ENCODE peak calls at places on chromosomes 16 and 17, in six cellular contexts. Z, A, P, L, N and K are unnamed samples.

GRCh38 chr17:29116652-29117439 is 63.4 kb downstream of the MYO18A start:
- DNase-seq in Z (peak), A (peak), P (no peak), L (peak), N (peak), K (peak)

GRCh38 chr16:75555213-75555706 is 792 bp downstream of the TMEM231 start:
- DNase-seq in Z (peak), A (peak), P (peak), L (no peak), N (peak), K (peak)

GRCh38 chr17:2511138-2511461 is 588 bp downstream of the METTL16 start:
- DNase-seq in Z (no peak), A (no peak), P (no peak), L (no peak), N (no peak), K (no peak)

GRCh38 chr17:35052240-35052608 is 11.3 kb downstream of the RFFL start:
- DNase-seq in Z (no peak), A (no peak), P (no peak), L (no peak), N (no peak), K (no peak)

GRCh38 chr17:42667088-42667951 is 8.2 kb downstream of the TUBG2 start:
- DNase-seq in Z (peak), A (no peak), P (peak), L (no peak), N (no peak), K (no peak)

GRCh38 chr17:30380106-30380420 is 1.3 kb downstream of the CPD start:
- DNase-seq in Z (no peak), A (no peak), P (no peak), L (no peak), N (no peak), K (no peak)

GRCh38 chr17:50517504-50518264 is 9.4 kb downstream of the MYCBPAP start:
- DNase-seq in Z (no peak), A (no peak), P (no peak), L (no peak), N (no peak), K (no peak)

GRCh38 chr17:40310882-40311391 is 2.0 kb downstream of the RARA start:
- DNase-seq in Z (no peak), A (no peak), P (no peak), L (no peak), N (no peak), K (no peak)

GRCh38 chr17:44348234-44348987 is 3.3 kb downstream of the GRN start:
- DNase-seq in Z (peak), A (no peak), P (no peak), L (no peak), N (no peak), K (no peak)

GRCh38 chr17:45247429-45248131 is 14.3 kb downstream of the SPATA32 start:
- DNase-seq in Z (peak), A (peak), P (peak), L (peak), N (peak), K (peak)

GRCh38 chr17:21475555-21475954 is 99.4 kb downstream of the KCNJ12 start:
- DNase-seq in Z (no peak), A (no peak), P (no peak), L (no peak), N (no peak), K (no peak)

GRCh38 chr16:2090481-2090797 is 42.7 kb downstream of the TSC2 start:
- DNase-seq in Z (no peak), A (no peak), P (no peak), L (no peak), N (no peak), K (no peak)

GRCh38 chr16:69386596-69386995 is 789 bp upstream of the TERF2 start:
- DNase-seq in Z (peak), A (no peak), P (no peak), L (no peak), N (peak), K (no peak)

GRCh38 chr17:944266-944665 is 35.3 kb downstream of the NXN start:
- DNase-seq in Z (no peak), A (no peak), P (no peak), L (no peak), N (no peak), K (no peak)

GRCh38 chr17:54870671-54871175 is 29.9 kb upstream of the TOM1L1 start:
- DNase-seq in Z (no peak), A (no peak), P (no peak), L (no peak), N (no peak), K (no peak)